ENCODE peak calls at places on chromosomes 11 and 22, in seven cellular contexts. One of them, this sample, is unnamed.

GRCh38 chr11:67356867-67357561 is 3.7 kb upstream of the POLD4 start:
- DNase-seq in HepG2: peak
- DNase-seq in SK-N-SH: peak
- DNase-seq in HCT116: no peak
- DNase-seq in GM12878: no peak
- DNase-seq in H1: peak
- DNase-seq in K562: peak
- DNase-seq in this sample: no peak

GRCh38 chr22:31206896-31207687 is 5.0 kb upstream of the LIMK2 start:
- DNase-seq in K562: no peak
- DNase-seq in HepG2: no peak
- DNase-seq in GM12878: no peak
- DNase-seq in SK-N-SH: no peak
- DNase-seq in HCT116: no peak
- DNase-seq in H1: no peak
- DNase-seq in this sample: no peak

GRCh38 chr11:68632802-68633201 is 51.5 kb upstream of the GAL start:
- DNase-seq in GM12878: no peak
- DNase-seq in HCT116: peak
- DNase-seq in SK-N-SH: peak
- DNase-seq in K562: peak
- DNase-seq in HepG2: peak
- DNase-seq in H1: peak
- DNase-seq in this sample: peak

GRCh38 chr22:47421846-47422245 is 659.4 kb downstream of the TBC1D22A start:
- DNase-seq in SK-N-SH: no peak
- DNase-seq in GM12878: no peak
- DNase-seq in H1: no peak
- DNase-seq in HepG2: no peak
- DNase-seq in K562: no peak
- DNase-seq in HCT116: no peak
- DNase-seq in this sample: no peak

GRCh38 chr11:76796511-76797203 is 13.5 kb downstream of the TSKU start:
- DNase-seq in SK-N-SH: no peak
- DNase-seq in GM12878: no peak
- DNase-seq in HepG2: no peak
- DNase-seq in H1: peak
- DNase-seq in HCT116: no peak
- DNase-seq in K562: no peak
- DNase-seq in this sample: no peak

GRCh38 chr22:24985824-24986214 is 33.3 kb downstream of the KIAA1671 start:
- DNase-seq in SK-N-SH: no peak
- DNase-seq in HCT116: no peak
- DNase-seq in K562: no peak
- DNase-seq in H1: no peak
- DNase-seq in HepG2: peak
- DNase-seq in GM12878: no peak
- DNase-seq in this sample: no peak

GRCh38 chr11:8593935-8594909 is at the start of gene STK33:
- DNase-seq in K562: peak
- DNase-seq in GM12878: no peak
- DNase-seq in H1: peak
- DNase-seq in HepG2: peak
- DNase-seq in SK-N-SH: peak
- DNase-seq in HCT116: peak
- DNase-seq in this sample: no peak

GRCh38 chr11:96760815-96761214 is 371.0 kb downstream of the JRKL start:
- DNase-seq in HCT116: no peak
- DNase-seq in K562: no peak
- DNase-seq in H1: no peak
- DNase-seq in GM12878: no peak
- DNase-seq in SK-N-SH: no peak
- DNase-seq in HepG2: no peak
- DNase-seq in this sample: no peak

GRCh38 chr22:28889625-28890024 is 6.3 kb downstream of the ZNRF3 start:
- DNase-seq in H1: no peak
- DNase-seq in HepG2: no peak
- DNase-seq in GM12878: no peak
- DNase-seq in HCT116: no peak
- DNase-seq in SK-N-SH: no peak
- DNase-seq in K562: no peak
- DNase-seq in this sample: no peak

DNA sequence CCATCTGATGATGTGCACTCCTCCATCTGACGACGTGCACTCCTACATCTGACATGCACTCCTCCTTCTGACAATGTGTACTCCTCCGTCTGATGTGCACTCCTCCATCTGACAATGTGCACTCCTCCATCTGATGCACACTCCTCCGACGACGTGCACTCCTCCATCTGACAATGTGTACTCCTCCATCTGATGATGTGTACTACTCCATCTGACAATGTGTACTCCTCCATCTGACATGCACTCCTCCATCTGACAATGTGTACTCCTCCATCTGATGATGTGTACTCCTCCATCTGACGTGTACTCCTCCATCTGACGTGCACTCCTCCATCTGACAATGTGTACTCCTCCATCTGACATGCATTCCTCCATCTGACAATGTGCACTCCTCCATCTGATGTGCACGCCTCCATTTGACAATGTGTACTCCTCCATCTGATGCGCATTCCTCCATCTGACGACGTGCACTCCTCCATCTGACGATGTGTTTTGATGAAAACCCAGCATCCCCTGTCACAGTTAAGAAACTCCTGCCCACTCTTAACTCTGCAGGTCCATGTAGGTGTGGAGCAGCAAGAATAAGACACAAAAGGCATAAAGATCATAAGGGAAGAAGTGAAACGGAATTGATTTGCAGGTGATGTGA is 9.7 kb upstream of the IL17REL start:
- DNase-seq in HCT116: no peak
- DNase-seq in GM12878: no peak
- DNase-seq in SK-N-SH: no peak
- DNase-seq in K562: no peak
- DNase-seq in HepG2: no peak
- DNase-seq in H1: no peak
- DNase-seq in this sample: no peak
- TF ChIP-seq SIN3A in HCT116: no peak
- TF ChIP-seq SIN3A in GM12878: no peak
- TF ChIP-seq SIN3A in SK-N-SH: no peak
- TF ChIP-seq SIN3A in K562: no peak
- TF ChIP-seq SIN3A in HepG2: no peak
- TF ChIP-seq SIN3A in H1: no peak
- TF ChIP-seq SIN3A in this sample: no peak

GRCh38 chr11:130634186-130634585 is 185.7 kb downstream of the ADAMTS15 start:
- DNase-seq in HCT116: no peak
- DNase-seq in K562: no peak
- DNase-seq in H1: no peak
- DNase-seq in HepG2: no peak
- DNase-seq in SK-N-SH: no peak
- DNase-seq in GM12878: no peak
- DNase-seq in this sample: no peak

GRCh38 chr11:130633466-130633865 is 185.0 kb downstream of the ADAMTS15 start:
- DNase-seq in SK-N-SH: no peak
- DNase-seq in GM12878: no peak
- DNase-seq in HCT116: no peak
- DNase-seq in HepG2: no peak
- DNase-seq in K562: no peak
- DNase-seq in H1: no peak
- DNase-seq in this sample: no peak

GRCh38 chr11:130629039-130629438 is 180.6 kb downstream of the ADAMTS15 start:
- DNase-seq in K562: no peak
- DNase-seq in H1: no peak
- DNase-seq in GM12878: no peak
- DNase-seq in SK-N-SH: no peak
- DNase-seq in HCT116: no peak
- DNase-seq in HepG2: no peak
- DNase-seq in this sample: no peak

GRCh38 chr11:130634981-130635473 is 186.6 kb downstream of the ADAMTS15 start:
- DNase-seq in GM12878: no peak
- DNase-seq in K562: no peak
- DNase-seq in HCT116: no peak
- DNase-seq in SK-N-SH: no peak
- DNase-seq in H1: no peak
- DNase-seq in HepG2: peak
- DNase-seq in this sample: peak

GRCh38 chr11:130631119-130631518 is 182.7 kb downstream of the ADAMTS15 start:
- DNase-seq in HCT116: peak
- DNase-seq in H1: no peak
- DNase-seq in HepG2: no peak
- DNase-seq in GM12878: no peak
- DNase-seq in K562: no peak
- DNase-seq in SK-N-SH: no peak
- DNase-seq in this sample: peak
- TF ChIP-seq SIN3A in HCT116: no peak
- TF ChIP-seq SIN3A in H1: no peak
- TF ChIP-seq SIN3A in HepG2: no peak
- TF ChIP-seq SIN3A in GM12878: no peak
- TF ChIP-seq SIN3A in K562: no peak
- TF ChIP-seq SIN3A in SK-N-SH: no peak
- TF ChIP-seq SIN3A in this sample: no peak

GRCh38 chr22:37199839-37200161 is 11.8 kb upstream of the C1QTNF6 start:
- DNase-seq in GM12878: no peak
- DNase-seq in HepG2: peak
- DNase-seq in H1: no peak
- DNase-seq in SK-N-SH: peak
- DNase-seq in HCT116: no peak
- DNase-seq in K562: peak
- DNase-seq in this sample: no peak

GRCh38 chr22:37202001-37202555 is 10.2 kb downstream of the SSTR3 start:
- DNase-seq in K562: no peak
- DNase-seq in HepG2: no peak
- DNase-seq in HCT116: no peak
- DNase-seq in SK-N-SH: no peak
- DNase-seq in H1: no peak
- DNase-seq in GM12878: no peak
- DNase-seq in this sample: no peak

GRCh38 chr22:37202706-37203105 is 9.6 kb downstream of the SSTR3 start:
- DNase-seq in HepG2: no peak
- DNase-seq in GM12878: no peak
- DNase-seq in K562: no peak
- DNase-seq in SK-N-SH: no peak
- DNase-seq in H1: no peak
- DNase-seq in HCT116: no peak
- DNase-seq in this sample: no peak

GRCh38 chr22:37199103-37199838 is 11.2 kb upstream of the C1QTNF6 start:
- DNase-seq in SK-N-SH: peak
- DNase-seq in HepG2: peak
- DNase-seq in H1: peak
- DNase-seq in HCT116: peak
- DNase-seq in K562: peak
- DNase-seq in GM12878: peak
- DNase-seq in this sample: peak

GRCh38 chr22:37201066-37201820 is 11.0 kb downstream of the SSTR3 start:
- DNase-seq in SK-N-SH: no peak
- DNase-seq in K562: no peak
- DNase-seq in HepG2: no peak
- DNase-seq in H1: no peak
- DNase-seq in HCT116: no peak
- DNase-seq in GM12878: no peak
- DNase-seq in this sample: no peak
- TF ChIP-seq SIN3A in SK-N-SH: no peak
- TF ChIP-seq SIN3A in K562: no peak
- TF ChIP-seq SIN3A in HepG2: no peak
- TF ChIP-seq SIN3A in H1: no peak
- TF ChIP-seq SIN3A in HCT116: no peak
- TF ChIP-seq SIN3A in GM12878: no peak
- TF ChIP-seq SIN3A in this sample: no peak

GRCh38 chr11:119697445-119697844 is 31.6 kb downstream of the NECTIN1 start:
- DNase-seq in HepG2: no peak
- DNase-seq in H1: no peak
- DNase-seq in K562: no peak
- DNase-seq in SK-N-SH: no peak
- DNase-seq in GM12878: no peak
- DNase-seq in HCT116: no peak
- DNase-seq in this sample: no peak

GRCh38 chr11:119699227-119699626 is 29.8 kb downstream of the NECTIN1 start:
- DNase-seq in H1: no peak
- DNase-seq in HepG2: peak
- DNase-seq in GM12878: no peak
- DNase-seq in HCT116: no peak
- DNase-seq in K562: no peak
- DNase-seq in SK-N-SH: no peak
- DNase-seq in this sample: no peak

GRCh38 chr11:119696378-119697157 is 32.4 kb downstream of the NECTIN1 start:
- DNase-seq in GM12878: no peak
- DNase-seq in K562: peak
- DNase-seq in HepG2: no peak
- DNase-seq in SK-N-SH: no peak
- DNase-seq in H1: no peak
- DNase-seq in HCT116: no peak
- DNase-seq in this sample: no peak

GRCh38 chr11:119700030-119700429 is 29.0 kb downstream of the NECTIN1 start:
- DNase-seq in K562: no peak
- DNase-seq in H1: no peak
- DNase-seq in HCT116: no peak
- DNase-seq in SK-N-SH: no peak
- DNase-seq in GM12878: no peak
- DNase-seq in HepG2: no peak
- DNase-seq in this sample: no peak

DNA sequence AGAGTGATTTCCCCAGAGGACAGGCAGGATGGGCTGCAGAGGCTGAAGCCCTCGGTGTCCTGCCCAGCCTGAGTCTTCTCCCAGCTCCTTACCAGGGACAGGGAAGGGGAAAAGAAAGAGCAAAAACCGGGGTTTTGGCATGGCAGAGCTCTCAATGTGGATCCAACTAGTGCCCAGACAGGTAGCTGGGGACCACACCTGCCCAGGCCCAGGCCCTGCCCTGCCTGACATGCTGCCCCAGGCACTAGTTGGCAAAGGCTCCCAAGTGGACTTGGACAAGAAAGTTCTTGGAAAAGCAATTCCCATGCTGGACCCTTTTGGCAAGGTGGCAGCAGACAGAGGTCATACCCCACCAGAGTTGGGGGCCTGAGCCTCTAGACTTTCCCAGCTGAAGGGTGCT is 31.1 kb downstream of the NECTIN1 start:
- DNase-seq in GM12878: no peak
- DNase-seq in HCT116: no peak
- DNase-seq in SK-N-SH: no peak
- DNase-seq in H1: no peak
- DNase-seq in K562: no peak
- DNase-seq in HepG2: no peak
- DNase-seq in this sample: no peak
- TF ChIP-seq SIN3A in GM12878: no peak
- TF ChIP-seq SIN3A in HCT116: no peak
- TF ChIP-seq SIN3A in SK-N-SH: no peak
- TF ChIP-seq SIN3A in H1: no peak
- TF ChIP-seq SIN3A in K562: no peak
- TF ChIP-seq SIN3A in HepG2: no peak
- TF ChIP-seq SIN3A in this sample: no peak

GRCh38 chr22:49450521-49450920 is 377.2 kb downstream of the BRD1 start:
- DNase-seq in HepG2: no peak
- DNase-seq in GM12878: no peak
- DNase-seq in SK-N-SH: no peak
- DNase-seq in H1: no peak
- DNase-seq in K562: peak
- DNase-seq in HCT116: no peak
- DNase-seq in this sample: no peak
- TF ChIP-seq SIN3A in HepG2: no peak
- TF ChIP-seq SIN3A in GM12878: no peak
- TF ChIP-seq SIN3A in SK-N-SH: no peak
- TF ChIP-seq SIN3A in H1: no peak
- TF ChIP-seq SIN3A in K562: no peak
- TF ChIP-seq SIN3A in HCT116: no peak
- TF ChIP-seq SIN3A in this sample: no peak